ENCODE peak calls at places on chromosomes 5 and 9, in nine cellular contexts. One of them, this sample, is unnamed.

GRCh38 chr9:121725008-121725795 is 73.8 kb downstream of the DAB2IP start:
- DNase-seq in RWPE1: peak; percentile 87
- DNase-seq in LoVo: no peak
- DNase-seq in body of pancreas: peak; percentile 88
- DNase-seq in thoracic aorta: peak; percentile 95
- DNase-seq in spleen: no peak
- DNase-seq in WERI-Rb-1: no peak
- DNase-seq in CD4-positive, alpha-beta T cell: no peak
- DNase-seq in fibroblast of the conjunctiva: peak; percentile 96
- DNase-seq in this sample: peak; percentile 97

GRCh38 chr5:125587631-125588030 is 835.6 kb upstream of the GRAMD2B start:
- DNase-seq in RWPE1: no peak
- DNase-seq in LoVo: no peak
- DNase-seq in body of pancreas: no peak
- DNase-seq in thoracic aorta: no peak
- DNase-seq in spleen: no peak
- DNase-seq in WERI-Rb-1: no peak
- DNase-seq in CD4-positive, alpha-beta T cell: no peak
- DNase-seq in fibroblast of the conjunctiva: no peak
- DNase-seq in this sample: no peak

GRCh38 chr9:88574993-88575392 is 40.0 kb downstream of the NXNL2 start:
- DNase-seq in RWPE1: no peak
- DNase-seq in LoVo: no peak
- DNase-seq in body of pancreas: no peak
- DNase-seq in thoracic aorta: no peak
- DNase-seq in spleen: no peak
- DNase-seq in WERI-Rb-1: no peak
- DNase-seq in CD4-positive, alpha-beta T cell: no peak
- DNase-seq in fibroblast of the conjunctiva: no peak
- DNase-seq in this sample: no peak

GRCh38 chr9:89730715-89731114 is 125.9 kb downstream of the GADD45G start:
- DNase-seq in RWPE1: no peak
- DNase-seq in LoVo: no peak
- DNase-seq in body of pancreas: peak; percentile 87
- DNase-seq in thoracic aorta: no peak
- DNase-seq in spleen: no peak
- DNase-seq in WERI-Rb-1: peak; percentile 85
- DNase-seq in CD4-positive, alpha-beta T cell: no peak
- DNase-seq in fibroblast of the conjunctiva: no peak
- DNase-seq in this sample: no peak

GRCh38 chr5:911601-912000 is 18.9 kb downstream of the TRIP13 start:
- DNase-seq in RWPE1: peak; percentile 30
- DNase-seq in LoVo: no peak
- DNase-seq in body of pancreas: no peak
- DNase-seq in thoracic aorta: no peak
- DNase-seq in spleen: no peak
- DNase-seq in WERI-Rb-1: no peak
- DNase-seq in CD4-positive, alpha-beta T cell: no peak
- DNase-seq in fibroblast of the conjunctiva: no peak
- DNase-seq in this sample: no peak

GRCh38 chr9:134778841-134779411 is 101.7 kb upstream of the FCN2 start:
- DNase-seq in RWPE1: peak; percentile 73
- DNase-seq in LoVo: peak; percentile 5
- DNase-seq in body of pancreas: peak; percentile 52
- DNase-seq in thoracic aorta: no peak
- DNase-seq in spleen: no peak
- DNase-seq in WERI-Rb-1: peak; percentile 93
- DNase-seq in CD4-positive, alpha-beta T cell: no peak
- DNase-seq in fibroblast of the conjunctiva: peak; percentile 57
- DNase-seq in this sample: no peak

GRCh38 chr9:82035332-82035731 is 46.8 kb downstream of the SPATA31D1 start:
- DNase-seq in RWPE1: no peak
- DNase-seq in LoVo: no peak
- DNase-seq in body of pancreas: no peak
- DNase-seq in thoracic aorta: no peak
- DNase-seq in spleen: no peak
- DNase-seq in WERI-Rb-1: no peak
- DNase-seq in CD4-positive, alpha-beta T cell: no peak
- DNase-seq in fibroblast of the conjunctiva: no peak
- DNase-seq in this sample: no peak

GRCh38 chr9:118961857-118962256 is 407.4 kb downstream of the BRINP1 start:
- DNase-seq in RWPE1: peak; percentile 22
- DNase-seq in LoVo: no peak
- DNase-seq in body of pancreas: no peak
- DNase-seq in thoracic aorta: no peak
- DNase-seq in spleen: no peak
- DNase-seq in WERI-Rb-1: no peak
- DNase-seq in CD4-positive, alpha-beta T cell: no peak
- DNase-seq in fibroblast of the conjunctiva: no peak
- DNase-seq in this sample: no peak

This sample was measured in suprapubic skin.